ENCODE peak calls at places on chromosomes 7 and 10, in six cellular contexts. R is PC-9, Q is neural progenitor cell, G is tibial nerve, Y is aorta, S is transverse colon. I is an unnamed sample.

GRCh38 chr10:133455611-133456031 is 1.9 kb downstream of the SCART1 start:
- DNase-seq in R (no peak), Q (no peak), G (no peak), Y (no peak), S (no peak), I (no peak)

GRCh38 chr7:141992154-141992553 is 3.5 kb upstream of the MGAM start:
- DNase-seq in R (no peak), Q (no peak), G (no peak), Y (no peak), S (no peak), I (no peak)

GRCh38 chr7:55062106-55062499 is 43.3 kb downstream of the EGFR start:
- DNase-seq in R (no peak), Q (no peak), G (no peak), Y (no peak), S (no peak), I (no peak)

GRCh38 chr7:13282377-13282980 is 595.0 kb downstream of the ARL4A start:
- DNase-seq in R (no peak), Q (peak; percentile 5), G (no peak), Y (no peak), S (no peak), I (no peak)

GRCh38 chr7:107816053-107816566 is 13.1 kb upstream of the SLC26A3 start:
- DNase-seq in R (no peak), Q (no peak), G (no peak), Y (no peak), S (no peak), I (no peak)

GRCh38 chr10:130378556-130379400 is 242.6 kb downstream of the GLRX3 start:
- DNase-seq in R (no peak), Q (no peak), G (no peak), Y (peak; percentile 35), S (no peak), I (no peak)

GRCh38 chr10:47225186-47225927 is 74.6 kb upstream of the GDF10 start:
- DNase-seq in R (no peak), Q (no peak), G (no peak), Y (no peak), S (no peak), I (no peak)

GRCh38 chr10:121553455-121553854 is 44.8 kb downstream of the FGFR2 start:
- DNase-seq in R (no peak), Q (peak; percentile 49), G (no peak), Y (no peak), S (no peak), I (no peak)

GRCh38 chr10:5910323-5911100 is 20.5 kb downstream of the FBH1 start:
- DNase-seq in R (no peak), Q (no peak), G (no peak), Y (no peak), S (no peak), I (no peak)

GRCh38 chr7:512541-513311 is 6.9 kb downstream of the PDGFA start:
- DNase-seq in R (no peak), Q (no peak), G (no peak), Y (peak; percentile 87), S (peak; percentile 84), I (no peak)

GRCh38 chr7:42274052-42274451 is 37.0 kb upstream of the GLI3 start:
- DNase-seq in R (no peak), Q (no peak), G (no peak), Y (no peak), S (no peak), I (no peak)

GRCh38 chr7:159191236-159191635 is 46.6 kb upstream of the VIPR2 start:
- DNase-seq in R (no peak), Q (no peak), G (no peak), Y (no peak), S (no peak), I (no peak)

GRCh38 chr10:104580774-104581675 is 60.1 kb upstream of the SORCS3 start:
- DNase-seq in R (peak; percentile 58), Q (peak; percentile 84), G (peak; percentile 83), Y (peak; percentile 84), S (peak; percentile 64), I (peak; percentile 48)

GRCh38 chr10:97714401-97715258 is 1.1 kb downstream of the MARVELD1 start:
- DNase-seq in R (peak; percentile 51), Q (peak; percentile 83), G (peak; percentile 66), Y (peak; percentile 92), S (peak; percentile 72), I (no peak)

GRCh38 chr7:22885824-22886255 is 63.2 kb upstream of the TOMM7 start:
- DNase-seq in R (no peak), Q (no peak), G (no peak), Y (no peak), S (no peak), I (peak; percentile 36)

GRCh38 chr10:111086602-111087001 is 9.8 kb downstream of the ADRA2A start:
- DNase-seq in R (no peak), Q (no peak), G (no peak), Y (no peak), S (no peak), I (no peak)

GRCh38 chr10:119296703-119297102 is 89.3 kb downstream of the GRK5 start:
- DNase-seq in R (no peak), Q (no peak), G (no peak), Y (no peak), S (no peak), I (no peak)

GRCh38 chr7:27872281-27873005 is 132.5 kb downstream of the TAX1BP1 start:
- DNase-seq in R (no peak), Q (no peak), G (no peak), Y (no peak), S (no peak), I (no peak)

GRCh38 chr10:71996598-71997371 is 32.6 kb downstream of the CHST3 start:
- DNase-seq in R (no peak), Q (no peak), G (no peak), Y (no peak), S (no peak), I (no peak)

GRCh38 chr7:137146552-137146961 is 197.0 kb downstream of the PTN start:
- DNase-seq in R (no peak), Q (no peak), G (no peak), Y (no peak), S (no peak), I (no peak)

GRCh38 chr10:80132299-80133139 is at the start of gene PLAC9:
- DNase-seq in R (no peak), Q (peak; percentile 60), G (no peak), Y (peak; percentile 87), S (no peak), I (no peak)

GRCh38 chr10:119469325-119469707 is 73.2 kb downstream of the RGS10 start:
- DNase-seq in R (no peak), Q (no peak), G (no peak), Y (no peak), S (no peak), I (no peak)

GRCh38 chr10:4170633-4171314 is 385.8 kb upstream of the KLF6 start:
- DNase-seq in R (peak; percentile 25), Q (no peak), G (no peak), Y (no peak), S (no peak), I (no peak)

GRCh38 chr10:29469481-29470354 is 165.1 kb downstream of the SVIL start:
- DNase-seq in R (no peak), Q (no peak), G (no peak), Y (no peak), S (no peak), I (no peak)

GRCh38 chr10:29472268-29473086 is 162.3 kb downstream of the SVIL start:
- DNase-seq in R (no peak), Q (no peak), G (no peak), Y (no peak), S (no peak), I (no peak)

GRCh38 chr10:29470355-29470705 is 164.4 kb downstream of the SVIL start:
- DNase-seq in R (no peak), Q (peak; percentile 69), G (peak; percentile 42), Y (no peak), S (no peak), I (no peak)

GRCh38 chr10:29471483-29471859 is 163.3 kb downstream of the SVIL start:
- DNase-seq in R (no peak), Q (no peak), G (no peak), Y (no peak), S (no peak), I (no peak)

GRCh38 chr10:29470843-29471482 is 163.8 kb downstream of the SVIL start:
- DNase-seq in R (no peak), Q (no peak), G (no peak), Y (no peak), S (no peak), I (no peak)
- H3K27ac ChIP-seq in R (no peak overlapping the region), Q (no peak overlapping the region), G (no peak overlapping the region), Y (no peak overlapping the region), S (no peak overlapping the region), I (no peak overlapping the region)

DNA sequence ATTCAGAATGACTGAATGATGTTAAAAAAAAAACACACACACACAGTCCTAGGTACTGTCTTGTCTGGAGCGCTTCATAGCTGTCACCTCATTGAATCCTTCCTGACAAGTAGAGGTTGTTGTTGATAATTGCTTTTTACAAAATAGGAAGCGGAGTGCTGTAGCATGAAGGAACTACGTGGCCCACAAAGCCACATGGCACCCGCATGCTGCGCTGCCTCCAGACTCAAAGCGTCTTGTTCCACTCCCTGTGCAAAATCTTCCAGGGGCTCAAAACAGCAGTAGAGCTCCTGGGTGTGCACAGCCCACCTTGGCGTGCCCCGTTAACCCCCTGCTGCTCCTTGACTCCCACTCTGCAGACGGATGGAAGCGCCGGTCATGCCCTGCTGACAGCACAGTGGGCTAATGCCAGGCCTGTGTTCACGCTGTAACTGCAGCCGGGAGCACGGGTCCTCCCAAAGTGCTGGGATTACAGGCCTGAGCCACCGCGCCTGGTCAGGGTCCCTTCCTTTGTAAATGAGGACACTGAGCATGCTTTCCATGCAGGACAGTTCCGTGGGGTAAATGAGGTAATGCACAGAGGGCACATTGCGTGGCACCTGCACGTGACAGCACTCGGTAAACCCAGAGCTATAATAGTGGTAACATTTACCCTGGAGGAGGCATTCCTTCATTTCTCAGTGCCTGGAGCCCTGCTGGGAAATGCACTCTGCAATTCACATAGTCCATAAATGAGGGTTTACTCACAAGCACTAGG is 91.1 kb upstream of the GNA12 start:
- DNase-seq in R (no peak), Q (no peak), G (no peak), Y (peak; percentile 65), S (no peak), I (no peak)
- H3K36me3 ChIP-seq in R (peaks cover 11% of the 10 kb centered on the region), Q (no peaks in the 10 kb centered on the region), G (no peaks in the 10 kb centered on the region), Y (no peaks in the 10 kb centered on the region), S (no peaks in the 10 kb centered on the region), I (peaks cover 81% of the 10 kb centered on the region)

DNA sequence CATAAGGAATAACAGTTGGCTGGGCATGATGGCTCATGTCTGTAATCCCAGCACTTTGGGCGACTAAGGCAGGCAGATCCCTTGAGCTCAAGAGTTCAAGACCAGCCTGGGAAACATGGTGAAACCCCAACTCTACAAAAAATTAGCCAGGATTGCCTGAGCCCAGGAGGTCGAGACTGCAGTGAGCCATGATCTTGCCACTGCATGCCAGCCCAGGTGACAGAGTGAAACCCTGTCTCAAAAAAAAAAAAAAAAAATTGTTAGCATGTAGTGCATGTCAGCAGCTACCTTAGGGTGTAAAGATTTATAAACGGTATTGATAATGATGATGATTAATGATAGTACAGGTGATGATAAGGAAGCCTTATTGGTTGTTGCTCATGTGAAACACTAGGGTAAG is 331.2 kb upstream of the FZD1 start:
- DNase-seq in R (no peak), Q (no peak), G (no peak), Y (no peak), S (no peak), I (no peak)
- H3K27ac ChIP-seq in R (no peak overlapping the region), Q (no peak overlapping the region), G (no peak overlapping the region), Y (no peak overlapping the region), S (no peak overlapping the region), I (no peak overlapping the region)

DNA sequence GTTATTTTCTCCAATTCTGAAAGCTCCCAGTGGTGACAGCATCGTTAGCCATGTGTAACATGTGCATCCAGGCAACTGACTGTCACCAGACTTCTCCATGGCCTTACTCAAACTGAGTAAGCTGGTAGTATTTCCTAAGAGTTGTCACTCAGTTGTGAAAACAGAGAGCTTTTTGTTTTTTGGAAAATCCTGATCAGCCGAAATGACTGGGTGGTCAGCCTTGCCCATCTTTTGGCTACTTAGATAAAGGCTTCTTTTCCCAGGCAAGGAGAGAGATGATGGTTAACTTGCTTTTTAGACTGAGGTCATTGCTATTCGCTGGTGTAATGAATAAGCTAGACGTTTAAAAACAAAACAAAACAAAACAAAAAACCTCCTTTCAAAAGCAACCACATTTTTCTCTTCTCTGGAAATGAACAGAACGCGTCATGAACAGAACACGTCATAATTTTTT is 159.5 kb upstream of the KLF14 start:
- DNase-seq in R (no peak), Q (no peak), G (peak; percentile 70), Y (no peak), S (no peak), I (no peak)
- H3K36me3 ChIP-seq in R (peaks cover 71% of the 10 kb centered on the region), Q (no peaks in the 10 kb centered on the region), G (peaks cover 3% of the 10 kb centered on the region), Y (no peaks in the 10 kb centered on the region), S (no peaks in the 10 kb centered on the region), I (peaks cover 28% of the 10 kb centered on the region)

I was measured in CD4-positive, alpha-beta memory T cell.